ENCODE peak calls at places on chromosomes 11 and 22, in five cellular contexts. S, Z, D, A and P are unnamed samples. For H3K4me1, the result is how much of the 10 kb centered on the place peaks cover.

GRCh38 chr22:29479417-29480261 is at the start of gene NEFH:
- DNase-seq in S (no peak), Z (no peak), D (no peak), A (peak), P (no peak)

GRCh38 chr11:57464343-57465181 is 4.2 kb downstream of the RTN4RL2 start:
- DNase-seq in S (no peak), Z (no peak), D (no peak), A (no peak), P (no peak)

GRCh38 chr11:86952221-86952875 is 2.8 kb downstream of the FZD4 start:
- DNase-seq in S (no peak), Z (no peak), D (no peak), A (no peak), P (no peak)

GRCh38 chr11:58919561-58919960 is 19.7 kb upstream of the GLYATL1 start:
- DNase-seq in S (no peak), Z (no peak), D (no peak), A (no peak), P (no peak)

GRCh38 chr11:128575956-128576340 is 11.4 kb downstream of the ETS1 start:
- DNase-seq in S (no peak), Z (no peak), D (peak), A (no peak), P (no peak)

GRCh38 chr11:61973603-61974162 is 6.2 kb upstream of the FTH1 start:
- DNase-seq in S (no peak), Z (no peak), D (no peak), A (peak), P (no peak)

GRCh38 chr11:44575288-44575672 is 9.8 kb downstream of the CD82 start:
- DNase-seq in S (peak), Z (no peak), D (no peak), A (peak), P (no peak)

GRCh38 chr11:14413307-14414072 is 54.5 kb upstream of the RRAS2 start:
- DNase-seq in S (no peak), Z (peak), D (peak), A (no peak), P (no peak)

GRCh38 chr11:114202011-114202609 is 94.1 kb upstream of the NNMT start:
- DNase-seq in S (no peak), Z (no peak), D (no peak), A (no peak), P (no peak)

GRCh38 chr11:119084663-119085522 is at the start of gene HMBS:
- DNase-seq in S (peak), Z (peak), D (peak), A (peak), P (peak)
- H3K4me1 ChIP-seq in S (under half), Z (under half), D (under half), A (under half), P (under half)

DNA sequence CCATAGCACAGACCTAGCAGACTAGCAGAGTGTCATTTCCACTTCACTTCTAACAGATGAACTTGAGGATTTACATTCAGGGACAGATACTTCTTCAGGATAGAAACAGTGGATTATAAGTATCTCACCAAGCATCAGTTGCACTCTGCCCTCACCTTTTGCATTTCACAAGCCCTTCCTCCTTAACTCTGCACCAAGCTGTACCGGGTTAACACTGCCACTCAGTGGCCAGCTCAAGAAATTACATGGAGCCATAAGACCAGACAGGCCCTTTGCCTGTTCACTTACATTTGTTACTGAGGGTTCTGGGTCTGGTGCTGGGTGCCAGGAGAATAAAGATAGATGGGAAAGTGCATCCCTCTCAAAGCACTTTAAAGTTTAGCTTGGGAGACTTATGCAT is 309.8 kb downstream of the SHANK2 start:
- DNase-seq in S (no peak), Z (no peak), D (no peak), A (no peak), P (no peak)
- TF ChIP-seq CTCF in S (peak), Z (no peak), D (no peak), A (no peak), P (peak)

GRCh38 chr22:22037740-22038139 is 55.2 kb upstream of the TOP3B start:
- DNase-seq in S (no peak), Z (no peak), D (no peak), A (no peak), P (no peak)

GRCh38 chr22:22035203-22035602 is 52.6 kb upstream of the TOP3B start:
- DNase-seq in S (no peak), Z (no peak), D (no peak), A (no peak), P (no peak)

GRCh38 chr22:22037229-22037628 is 54.6 kb upstream of the TOP3B start:
- DNase-seq in S (no peak), Z (no peak), D (no peak), A (no peak), P (no peak)

GRCh38 chr22:22035771-22036314 is 53.3 kb upstream of the TOP3B start:
- DNase-seq in S (no peak), Z (no peak), D (no peak), A (no peak), P (no peak)

GRCh38 chr22:22036588-22036987 is 54.0 kb upstream of the TOP3B start:
- DNase-seq in S (no peak), Z (no peak), D (no peak), A (no peak), P (no peak)
- H3K4me1 ChIP-seq in S (under half), Z (under half), D (under half), A (under half), P (under half)

GRCh38 chr11:1293619-1294015 is 15.8 kb downstream of the TOLLIP start:
- DNase-seq in S (peak), Z (no peak), D (no peak), A (peak), P (no peak)
- TF ChIP-seq CTCF in S (peak), Z (peak), D (no peak), A (no peak), P (peak)

GRCh38 chr11:111407652-111408051 is 28.6 kb upstream of the POU2AF1 start:
- DNase-seq in S (no peak), Z (no peak), D (no peak), A (no peak), P (no peak)
- H3K4me1 ChIP-seq in S (under half), Z (under half), D (under half), A (under half), P (under half)

GRCh38 chr11:60944504-60945294 is 7.3 kb downstream of the SLC15A3 start:
- DNase-seq in S (no peak), Z (no peak), D (no peak), A (no peak), P (no peak)
- TF ChIP-seq CTCF in S (no peak), Z (no peak), D (no peak), A (no peak), P (no peak)

DNA sequence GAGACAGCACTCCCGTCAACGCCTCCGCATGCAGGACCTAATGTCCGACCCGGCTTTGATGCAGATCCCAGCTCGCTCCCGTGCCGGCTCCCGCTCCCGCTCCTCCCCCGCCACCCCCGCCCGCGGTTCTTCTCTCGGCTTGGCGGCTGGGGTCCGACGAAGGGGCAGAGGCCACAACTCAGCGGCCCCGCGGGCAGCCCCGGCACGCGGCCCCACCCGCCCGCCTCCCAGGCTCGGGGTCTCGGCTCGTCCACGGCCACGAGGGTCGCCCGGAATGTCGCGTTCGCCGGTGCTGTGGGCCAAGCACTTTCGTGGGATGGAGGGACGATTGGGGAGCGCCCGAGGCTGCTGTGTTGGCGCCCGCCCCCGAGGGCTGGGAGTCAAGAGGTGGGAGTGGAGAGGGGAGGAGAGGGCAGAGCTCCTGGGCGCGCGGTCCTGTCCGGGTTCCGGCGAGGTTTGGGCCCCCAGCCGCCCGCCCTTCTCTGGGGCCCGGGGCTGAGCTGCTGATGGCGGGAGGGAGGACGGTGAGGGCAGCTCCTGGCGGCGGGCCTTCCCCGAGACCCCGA is 5.3 kb upstream of the TBX1 start:
- DNase-seq in S (no peak), Z (no peak), D (no peak), A (no peak), P (no peak)
- H3K4me1 ChIP-seq in S (under half), Z (under half), D (under half), A (under half), P (under half)

GRCh38 chr11:12235549-12235944 is 125.2 kb downstream of the MICAL2 start:
- DNase-seq in S (no peak), Z (no peak), D (no peak), A (no peak), P (no peak)
- TF ChIP-seq CTCF in S (no peak), Z (no peak), D (no peak), A (no peak), P (no peak)